ENCODE peak calls at places on chromosomes 7 and 10, in five cellular contexts. I, U, S, N and P are unnamed samples. For H3K27me3, the result is how much of the 10 kb centered on the place peaks cover.

GRCh38 chr7:104967088-104967487 is 46.9 kb upstream of the KMT2E start:
- DNase-seq in N (no peak), I (peak), U (no peak), S (no peak), P (no peak)

GRCh38 chr7:35906191-35906908 is 105.5 kb downstream of the SEPTIN7 start:
- DNase-seq in I (peak), S (peak), N (peak), U (peak), P (peak)

GRCh38 chr10:101774589-101775272 is 1.2 kb downstream of the FGF8 start:
- DNase-seq in S (no peak), U (peak), I (no peak), N (peak), P (no peak)

GRCh38 chr7:158143196-158144120 is 444.2 kb downstream of the PTPRN2 start:
- DNase-seq in N (no peak), I (no peak), S (no peak), U (no peak), P (no peak)

GRCh38 chr10:100174699-100175677 is 10.8 kb downstream of the ERLIN1 start:
- DNase-seq in S (no peak), U (peak), I (no peak), N (no peak), P (no peak)

GRCh38 chr7:55483061-55483460 is 89.2 kb downstream of the VOPP1 start:
- DNase-seq in N (no peak), I (no peak), U (no peak), S (no peak), P (no peak)

GRCh38 chr10:131790021-131790420 is 110.8 kb upstream of the PPP2R2D start:
- DNase-seq in N (no peak), U (peak), S (no peak), I (no peak), P (no peak)

GRCh38 chr10:110617455-110618162 is 26.5 kb upstream of the RBM20 start:
- DNase-seq in I (no peak), N (no peak), S (no peak), U (peak), P (no peak)

GRCh38 chr10:112949875-112950507 is at the start of gene TCF7L2:
- DNase-seq in U (peak), N (peak), I (peak), S (peak), P (peak)

GRCh38 chr10:35642023-35642792 is at the start of gene FZD8:
- DNase-seq in U (peak), N (peak), I (peak), S (peak), P (peak)

GRCh38 chr7:73850212-73850611 is 7.9 kb upstream of the METTL27 start:
- DNase-seq in S (no peak), U (no peak), N (no peak), I (no peak), P (no peak)

GRCh38 chr7:151309306-151309705 is 32.3 kb upstream of the NUB1 start:
- DNase-seq in N (no peak), S (no peak), U (no peak), I (peak), P (no peak)

GRCh38 chr7:101580596-101580995 is 48.5 kb downstream of the MYL10 start:
- DNase-seq in U (no peak), I (no peak), S (no peak), N (no peak), P (no peak)

GRCh38 chr10:73956476-73957338 is 41.2 kb upstream of the VCL start:
- DNase-seq in S (no peak), U (peak), N (peak), I (peak), P (no peak)

GRCh38 chr10:104309980-104310978 is 28.0 kb downstream of the ITPRIP start:
- DNase-seq in N (no peak), I (peak), U (no peak), S (no peak), P (no peak)

GRCh38 chr7:4796453-4796852 is 21.0 kb downstream of the AP5Z1 start:
- DNase-seq in U (no peak), N (no peak), I (no peak), S (no peak), P (no peak)

GRCh38 chr7:22543169-22543568 is 43.2 kb upstream of the STEAP1B start:
- DNase-seq in N (no peak), U (no peak), S (no peak), I (peak), P (no peak)

GRCh38 chr7:22541789-22542188 is 41.8 kb upstream of the STEAP1B start:
- DNase-seq in S (no peak), N (no peak), U (no peak), I (no peak), P (no peak)

GRCh38 chr7:22542669-22543068 is 42.7 kb upstream of the STEAP1B start:
- DNase-seq in U (no peak), N (no peak), S (no peak), I (no peak), P (no peak)

GRCh38 chr7:22545539-22545938 is 45.6 kb upstream of the STEAP1B start:
- DNase-seq in S (no peak), I (no peak), U (no peak), N (no peak), P (no peak)

GRCh38 chr7:22544245-22544644 is 44.3 kb upstream of the STEAP1B start:
- DNase-seq in S (no peak), I (no peak), U (no peak), N (no peak), P (no peak)
- H3K27me3 ChIP-seq in S (under half), I (under half), U (under half), N (under half), P (under half)

DNA sequence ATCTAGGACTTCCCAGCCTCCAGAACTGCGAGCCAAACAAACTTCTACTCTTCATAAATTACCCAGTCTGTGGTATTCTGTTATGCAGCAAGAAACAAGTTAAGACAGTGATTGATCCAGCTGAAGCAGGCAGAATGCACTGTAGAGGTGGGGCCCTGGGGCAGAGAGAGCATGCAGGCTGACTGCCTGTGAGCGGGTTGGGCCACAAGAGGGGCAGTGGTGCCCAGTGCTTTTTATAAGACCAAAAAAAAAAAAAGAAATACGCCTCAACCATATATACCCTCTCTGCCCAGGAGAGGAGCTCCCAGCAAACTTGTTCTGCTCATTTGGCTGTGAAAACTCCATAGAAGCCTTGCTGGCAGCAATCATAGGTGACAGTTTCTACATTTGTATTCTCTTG is 104.7 kb downstream of the SORBS1 start:
- DNase-seq in U (no peak), S (no peak), N (no peak), I (no peak), P (no peak)
- H3K27ac ChIP-seq in U (no peak), S (peak), N (no peak), I (no peak), P (no peak)

DNA sequence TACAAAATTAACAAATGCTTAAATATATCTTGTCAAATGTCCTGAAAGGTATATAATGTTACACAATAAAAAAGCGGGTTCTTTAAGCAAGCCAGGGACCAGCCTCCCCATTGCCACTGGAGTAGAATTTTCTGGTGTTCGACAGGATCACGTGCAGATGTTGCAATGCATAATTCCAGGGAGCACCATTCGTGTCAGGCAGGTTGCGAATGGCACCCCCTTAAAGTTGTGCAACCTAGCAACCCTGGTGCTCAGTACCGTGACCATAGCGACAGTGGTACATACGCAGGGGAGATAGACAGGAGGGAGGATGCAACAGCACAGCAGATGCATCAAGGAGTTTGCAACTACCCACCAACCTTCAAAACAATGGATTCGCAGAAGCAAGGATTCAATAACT is 6.6 kb upstream of the BMPR1A start:
- DNase-seq in N (no peak), U (no peak), S (no peak), I (no peak), P (no peak)
- H3K4me3 ChIP-seq in N (no peak), U (no peak), S (no peak), I (no peak), P (no peak)

DNA sequence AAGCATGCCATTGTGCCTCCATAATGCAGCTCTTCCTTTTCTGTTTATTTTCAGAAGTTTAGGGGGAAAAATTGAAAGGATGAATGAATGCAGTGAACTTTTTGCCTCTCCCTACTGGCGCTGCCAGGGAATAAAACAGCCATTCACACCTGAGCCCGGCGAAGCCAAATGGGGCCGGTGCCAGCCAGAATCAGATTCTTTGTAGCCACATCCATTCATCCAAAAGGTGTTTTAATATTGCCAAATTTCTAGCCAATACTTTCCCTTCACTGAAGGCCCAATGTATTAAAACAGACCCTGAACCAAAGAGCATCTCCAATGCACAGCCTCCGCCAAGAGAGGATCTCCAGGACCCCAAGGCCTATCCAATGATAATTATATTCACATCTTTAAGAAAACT is 12.2 kb downstream of the EBF3 start:
- DNase-seq in S (no peak), N (no peak), I (no peak), U (no peak), P (no peak)
- H3K27me3 ChIP-seq in S (under half), N (half or more), I (under half), U (under half), P (under half)

DNA sequence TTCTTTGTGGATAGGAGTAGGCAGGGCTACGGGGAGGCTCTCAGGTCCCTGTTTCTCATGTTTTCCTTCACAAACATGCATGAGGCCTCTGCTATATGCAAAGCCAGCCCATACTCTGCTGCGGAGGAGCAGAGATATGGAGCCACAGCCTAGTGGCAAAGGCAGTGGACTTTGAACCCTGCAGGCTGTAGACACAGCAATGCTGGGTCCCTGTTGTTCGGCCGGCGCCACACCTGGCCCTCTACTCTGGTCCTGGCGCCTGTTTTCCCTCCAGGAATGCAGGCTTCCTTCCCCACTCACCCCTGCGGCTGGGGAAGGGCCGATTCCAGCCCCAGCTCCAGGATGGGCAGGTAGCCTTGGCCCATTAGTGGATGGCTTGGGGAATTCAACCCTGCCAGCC is 11.5 kb downstream of the CLRN3 start:
- DNase-seq in S (no peak), U (no peak), N (no peak), I (no peak), P (no peak)
- H3K27ac ChIP-seq in S (peak), U (no peak), N (no peak), I (no peak), P (no peak)

GRCh38 chr7:69109879-69110278 is 488.4 kb upstream of the AUTS2 start:
- DNase-seq in S (no peak), I (no peak), U (no peak), N (no peak), P (no peak)
- H3K4me3 ChIP-seq in S (no peak), I (no peak), U (no peak), N (no peak), P (no peak)

DNA sequence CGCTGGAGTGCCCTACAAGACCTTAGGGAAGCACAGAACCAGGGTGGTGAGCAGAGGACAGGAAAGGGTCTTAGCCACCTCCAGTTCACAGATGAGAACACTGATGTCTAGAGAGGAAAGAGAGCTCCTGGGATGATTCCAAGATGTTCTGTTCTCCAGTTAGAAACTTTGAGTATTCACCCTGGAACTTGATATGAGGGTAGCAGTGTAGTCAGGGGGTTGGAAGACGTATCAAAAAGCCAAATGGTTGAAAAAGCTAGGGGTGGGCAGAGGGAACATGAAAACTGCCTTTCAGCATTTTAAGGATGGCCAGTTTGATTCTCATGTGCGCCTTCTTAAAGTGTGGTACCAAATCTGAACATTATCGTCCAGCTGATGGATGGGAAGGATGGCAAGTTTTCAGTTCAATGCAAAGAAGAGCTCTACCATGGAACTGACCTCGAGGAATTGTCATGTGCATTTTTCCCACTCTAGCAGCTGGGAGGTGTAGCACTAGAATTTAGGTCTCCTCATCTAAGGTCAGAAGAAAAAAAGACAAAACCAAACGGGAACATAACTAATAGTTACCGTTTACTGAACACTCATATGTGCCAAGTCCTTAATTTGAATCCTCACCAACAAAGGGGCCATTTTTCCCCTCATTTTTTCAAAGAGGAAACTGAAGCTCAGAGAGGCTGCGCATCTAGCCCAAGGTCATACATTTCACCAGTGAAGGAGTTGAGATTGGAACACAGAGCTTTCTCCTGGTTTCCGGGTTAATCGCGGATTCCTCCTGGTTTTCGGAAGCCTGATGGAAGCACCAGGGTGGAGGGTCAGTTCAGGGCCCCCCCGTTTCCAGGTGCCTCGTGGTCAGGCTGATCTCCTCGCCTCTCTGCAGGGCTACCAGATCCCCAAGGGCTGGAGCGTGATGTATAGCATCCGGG is 6.0 kb upstream of the CYP26A1 start:
- DNase-seq in I (no peak), S (no peak), U (no peak), N (no peak), P (no peak)
- H3K27me3 ChIP-seq in I (half or more), S (half or more), U (under half), N (half or more), P (half or more)

GRCh38 chr10:72561745-72562166 is 64.1 kb downstream of the MICU1 start:
- DNase-seq in I (no peak), U (no peak), N (no peak), S (no peak), P (no peak)

DNA sequence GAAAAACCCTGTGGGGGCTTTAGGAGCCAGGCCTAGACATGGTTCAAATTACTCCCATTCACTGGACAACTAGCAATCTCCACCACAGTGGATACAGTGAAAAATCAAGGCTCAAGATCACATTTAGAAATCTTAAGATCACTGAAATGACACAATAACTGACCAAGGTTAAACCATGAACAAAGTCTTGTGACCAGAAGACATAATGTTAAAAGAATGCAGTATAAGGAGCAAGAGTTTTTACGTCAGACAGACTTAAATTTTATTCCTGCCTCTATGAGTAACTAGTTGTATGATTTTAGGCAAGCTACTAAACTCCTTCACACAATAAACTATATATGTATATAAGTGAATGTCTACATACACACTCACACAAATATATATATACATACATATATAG is 68.5 kb downstream of the MICU1 start:
- DNase-seq in N (no peak), I (peak), S (no peak), U (no peak), P (peak)
- H3K27ac ChIP-seq in N (no peak), I (peak), S (no peak), U (no peak), P (no peak)

GRCh38 chr7:15684834-15685233 is 1.6 kb downstream of the MEOX2 start:
- DNase-seq in I (no peak), S (no peak), U (no peak), N (peak), P (no peak)

GRCh38 chr7:15686957-15687644 is 618 bp upstream of the MEOX2 start:
- DNase-seq in N (peak), I (no peak), S (no peak), U (no peak), P (no peak)

GRCh38 chr7:15686209-15686956 is at the start of gene MEOX2:
- DNase-seq in U (no peak), N (peak), I (peak), S (no peak), P (no peak)

GRCh38 chr7:15685358-15686181 is 913 bp downstream of the MEOX2 start:
- DNase-seq in I (peak), S (no peak), U (no peak), N (peak), P (peak)

DNA sequence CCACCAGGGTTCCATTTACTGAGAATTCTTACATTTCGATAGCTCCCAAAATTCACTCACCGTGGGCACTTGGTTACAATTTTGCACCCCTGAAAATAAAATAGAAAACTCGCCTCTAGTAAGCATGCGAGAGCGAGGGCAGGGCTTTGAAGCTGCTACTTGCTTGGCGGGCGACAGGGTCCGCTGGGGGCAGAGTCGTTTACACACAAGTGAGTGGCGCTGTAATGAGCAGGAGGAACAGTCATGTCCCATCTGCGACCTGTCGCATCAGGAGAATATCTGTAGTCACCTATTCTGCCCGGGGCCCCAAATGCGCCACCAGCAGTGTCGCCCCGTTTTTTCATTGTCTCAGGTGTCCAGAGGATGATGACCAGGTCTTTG is 1.2 kb upstream of the MEOX2 start:
- DNase-seq in S (no peak), I (no peak), N (peak), U (no peak), P (no peak)
- H3K4me3 ChIP-seq in S (peak), I (no peak), N (peak), U (no peak), P (no peak)